ENCODE peak calls at places on chromosome X, in six cellular contexts. F, Q, T, S, N and X are unnamed samples.

GRCh38 chrX:151714367-151714766 is 1.5 kb upstream of the FATE1 start:
- DNase-seq in F (no peak), Q (no peak), T (no peak), S (no peak), N (no peak), X (no peak)

GRCh38 chrX:112852850-112853249 is 12.2 kb upstream of the AMOT start:
- DNase-seq in F (no peak), Q (no peak), T (no peak), S (no peak), N (no peak), X (no peak)

GRCh38 chrX:24494544-24495113 is 29.5 kb downstream of the PDK3 start:
- DNase-seq in F (no peak), Q (peak), T (peak), S (peak), N (no peak), X (no peak)

GRCh38 chrX:153829799-153830631 is at the start of gene PDZD4:
- DNase-seq in F (no peak), Q (no peak), T (no peak), S (no peak), N (no peak), X (no peak)

GRCh38 chrX:19660604-19661003 is 145.3 kb upstream of the MAP3K15 start:
- DNase-seq in F (no peak), Q (no peak), T (no peak), S (peak), N (no peak), X (no peak)

GRCh38 chrX:1554469-1555210 is 17.7 kb upstream of the P2RY8 start:
- DNase-seq in F (no peak), Q (no peak), T (no peak), S (no peak), N (no peak), X (no peak)

GRCh38 chrX:44898411-44899221 is 25.6 kb downstream of the KDM6A start:
- DNase-seq in F (no peak), Q (peak), T (peak), S (no peak), N (no peak), X (no peak)

GRCh38 chrX:71148278-71148663 is 3.6 kb downstream of the NLGN3 start:
- DNase-seq in F (no peak), Q (no peak), T (no peak), S (no peak), N (no peak), X (no peak)

GRCh38 chrX:114075073-114075673 is 508.7 kb upstream of the HTR2C start:
- DNase-seq in F (no peak), Q (no peak), T (no peak), S (peak), N (no peak), X (no peak)
- TF ChIP-seq CTCF in F (peak), Q (peak), T (no peak), S (peak), N (no peak), X (peak)

DNA sequence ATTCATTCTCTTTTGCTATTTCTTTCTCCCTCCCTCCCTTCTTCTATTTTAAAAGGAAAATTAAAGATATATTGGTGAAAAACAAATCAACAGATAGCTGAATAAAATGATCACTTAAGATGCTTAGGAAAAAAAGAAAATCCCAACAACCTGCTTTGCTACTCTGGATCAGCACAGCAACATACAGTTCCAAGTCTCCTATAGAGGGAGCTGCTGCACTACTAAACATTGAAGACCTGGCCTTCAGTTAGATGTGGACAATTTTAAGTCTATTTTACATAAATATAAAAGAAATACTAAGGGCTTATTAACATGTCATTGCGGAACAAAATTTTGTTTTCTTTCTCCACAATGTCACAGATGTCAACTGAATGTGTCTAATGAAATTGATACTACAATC is 226.4 kb downstream of the MAGEB5 start:
- DNase-seq in F (peak), Q (peak), T (no peak), S (peak), N (no peak), X (no peak)
- TF ChIP-seq CTCF in F (peak), Q (peak), T (peak), S (peak), N (no peak), X (peak)

GRCh38 chrX:40153335-40154221 is 55.8 kb upstream of the BCOR start:
- DNase-seq in F (no peak), Q (no peak), T (no peak), S (peak), N (peak), X (no peak)
- TF ChIP-seq CTCF in F (no peak), Q (no peak), T (no peak), S (no peak), N (no peak), X (no peak)

GRCh38 chrX:34918856-34919255 is 23.7 kb upstream of the FAM47B start:
- DNase-seq in F (no peak), Q (peak), T (peak), S (peak), N (no peak), X (no peak)
- TF ChIP-seq CTCF in F (no peak), Q (peak), T (peak), S (peak), N (no peak), X (peak)

DNA sequence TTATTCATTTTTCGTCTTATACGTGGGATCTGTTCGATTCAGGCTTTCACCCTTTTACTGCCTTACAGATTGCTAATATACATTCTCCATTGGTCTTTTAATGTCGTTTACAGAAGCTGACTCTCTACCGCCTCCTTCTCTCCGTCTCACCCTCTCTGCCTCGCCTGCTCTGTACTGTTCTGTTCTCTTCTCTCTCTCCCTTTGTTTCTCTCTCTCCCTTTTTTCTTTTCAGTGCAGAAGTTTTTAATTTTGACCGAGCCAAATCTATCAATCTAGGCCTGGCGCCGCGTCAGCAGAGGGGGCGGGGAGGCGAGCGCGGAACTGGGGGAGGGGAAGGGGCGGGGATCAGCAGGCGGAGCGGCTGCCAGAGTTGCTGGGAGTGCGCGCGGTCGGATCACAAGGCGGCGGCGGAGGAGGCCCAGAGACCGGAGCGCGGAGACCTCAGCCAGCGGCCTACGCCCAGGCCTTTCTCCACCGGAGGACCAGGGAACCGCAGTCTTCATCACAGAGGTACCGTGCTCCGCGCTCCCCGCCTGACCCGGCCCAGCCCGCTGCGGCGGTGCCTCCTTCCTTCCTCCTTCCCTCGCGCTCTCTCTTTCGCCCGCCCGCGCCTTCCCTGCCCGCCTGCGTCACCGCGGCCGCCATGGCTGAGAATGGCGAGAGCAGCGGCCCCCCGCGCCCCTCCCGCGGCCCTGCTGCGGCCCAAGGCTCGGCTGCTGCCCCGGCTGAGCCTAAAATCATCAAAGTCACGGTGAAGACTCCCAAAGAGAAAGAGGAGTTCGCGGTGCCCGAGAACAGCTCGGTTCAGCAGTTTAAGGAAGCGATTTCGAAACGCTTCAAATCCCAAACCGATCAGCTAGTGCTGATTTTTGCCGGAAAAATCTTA is at the start of gene UBQLN2:
- DNase-seq in F (peak), Q (peak), T (peak), S (peak), N (peak), X (peak)
- TF ChIP-seq CTCF in F (no peak), Q (no peak), T (peak), S (peak), N (no peak), X (no peak)

DNA sequence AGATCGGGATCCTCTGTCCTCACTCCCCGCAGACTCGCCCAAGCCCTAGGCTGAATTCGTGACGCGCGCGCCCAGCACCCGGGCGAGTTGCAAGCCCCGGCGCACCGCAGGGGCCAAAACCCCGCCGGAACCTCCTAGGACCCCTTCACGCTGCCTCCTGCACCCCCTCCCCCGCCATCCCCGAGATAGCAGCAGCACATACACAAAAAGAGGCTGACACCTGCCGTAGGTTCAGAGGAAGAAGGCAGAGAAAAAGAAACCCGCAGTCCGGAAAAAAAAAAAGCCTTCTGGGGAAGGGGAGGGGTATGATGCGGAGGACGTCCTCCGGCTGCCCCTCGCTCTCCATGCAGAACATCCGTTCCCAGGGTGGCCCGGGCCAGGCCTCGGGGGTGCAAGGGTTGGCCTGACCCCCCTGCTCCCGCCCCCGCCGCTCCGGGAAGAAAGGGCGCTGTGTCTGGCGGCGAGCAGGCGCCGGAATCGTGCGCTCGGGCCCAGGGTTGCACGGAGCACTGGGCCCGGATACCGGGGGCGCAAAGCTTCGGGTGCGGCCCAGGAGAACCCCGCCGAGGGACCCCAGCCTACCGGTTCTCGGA is 2.5 kb downstream of the NLGN4X start:
- DNase-seq in F (no peak), Q (peak), T (peak), S (no peak), N (peak), X (peak)
- TF ChIP-seq CTCF in F (no peak), Q (no peak), T (no peak), S (no peak), N (no peak), X (no peak)

GRCh38 chrX:107470971-107471370 is 21.5 kb downstream of the FRMPD3 start:
- DNase-seq in F (no peak), Q (no peak), T (no peak), S (no peak), N (no peak), X (no peak)
- TF ChIP-seq CTCF in F (peak), Q (no peak), T (no peak), S (no peak), N (no peak), X (no peak)